ENCODE peak calls at places on chromosomes 13 and 19, in four cellular contexts. P is K562, N is HepG2, W is WTC11. G is an unnamed sample.

GRCh38 chr13:43787998-43788397 is 1.2 kb upstream of the ENOX1 start:
- DNase-seq in P (no peak), N (no peak), W (peak; percentile 20), G (no peak)

GRCh38 chr19:48914181-48914580 is 14.1 kb downstream of the NUCB1 start:
- DNase-seq in P (no peak), N (no peak), W (no peak), G (no peak)

GRCh38 chr13:62193919-62194318 is 778.3 kb upstream of the PCDH20 start:
- DNase-seq in P (no peak), N (no peak), W (no peak), G (no peak)

GRCh38 chr19:16463991-16464575 is 7.7 kb downstream of the EPS15L1 start:
- DNase-seq in P (peak; percentile 64), N (peak; percentile 90), W (no peak), G (no peak)

GRCh38 chr19:47854459-47854858 is 4.6 kb upstream of the TPRX2 start:
- DNase-seq in P (no peak), N (no peak), W (no peak), G (no peak)

GRCh38 chr13:47374741-47375140 is 477.9 kb upstream of the HTR2A start:
- DNase-seq in P (no peak), N (no peak), W (no peak), G (no peak)

GRCh38 chr13:110714798-110715394 is 1.4 kb downstream of the ING1 start:
- DNase-seq in P (no peak), N (peak; percentile 20), W (peak; percentile 49), G (no peak)

GRCh38 chr13:85140192-85140591 is 659.0 kb downstream of the SLITRK6 start:
- DNase-seq in P (no peak), N (no peak), W (no peak), G (no peak)

GRCh38 chr13:69094485-69094884 is 1013.1 kb upstream of the ATXN8OS start:
- DNase-seq in P (no peak), N (no peak), W (no peak), G (no peak)

GRCh38 chr13:31945202-31945978 is 86.2 kb upstream of the FRY start:
- DNase-seq in P (no peak), N (no peak), W (no peak), G (peak; percentile 51)

GRCh38 chr13:42047561-42048322 is 706 bp upstream of the DGKH start:
- DNase-seq in P (peak; percentile 47), N (no peak), W (peak; percentile 57), G (peak; percentile 44)

GRCh38 chr19:49559928-49560327 is 20.4 kb downstream of the NOSIP start:
- DNase-seq in P (no peak), N (no peak), W (no peak), G (no peak)

GRCh38 chr19:34595683-34596082 is 81.3 kb downstream of the SCGB2B2 start:
- DNase-seq in P (no peak), N (no peak), W (no peak), G (no peak)

GRCh38 chr19:45121827-45122345 is 28.9 kb downstream of the PPP1R37 start:
- DNase-seq in P (no peak), N (no peak), W (no peak), G (no peak)

GRCh38 chr19:42324655-42325307 is 654 bp upstream of the MEGF8 start:
- DNase-seq in P (no peak), N (no peak), W (peak; percentile 36), G (no peak)

GRCh38 chr13:111460548-111461444 is 140.4 kb downstream of the TEX29 start:
- DNase-seq in P (no peak), N (peak; percentile 15), W (peak; percentile 56), G (peak; percentile 30)

GRCh38 chr13:93172109-93172508 is 54.5 kb upstream of the GPC6 start:
- DNase-seq in P (no peak), N (peak; percentile 9), W (peak; percentile 16), G (peak; percentile 31)

GRCh38 chr13:99496322-99497142 is 4.7 kb upstream of the TM9SF2 start:
- DNase-seq in P (peak; percentile 34), N (peak; percentile 98), W (no peak), G (no peak)

GRCh38 chr19:31233288-31233687 is 115.9 kb downstream of the TSHZ3 start:
- DNase-seq in P (no peak), N (no peak), W (no peak), G (no peak)

GRCh38 chr13:107025991-107026390 is 458.1 kb upstream of the ARGLU1 start:
- DNase-seq in P (no peak), N (no peak), W (no peak), G (no peak)

GRCh38 chr19:5186293-5187050 is 154.1 kb downstream of the PTPRS start:
- DNase-seq in P (no peak), N (no peak), W (no peak), G (no peak)

GRCh38 chr13:51844862-51845573 is at the start of gene TMEM272:
- DNase-seq in P (peak; percentile 85), N (peak; percentile 43), W (peak; percentile 81), G (peak; percentile 89)

GRCh38 chr19:56084835-56085536 is 36.1 kb downstream of the ZNF787 start:
- DNase-seq in P (no peak), N (no peak), W (no peak), G (no peak)

GRCh38 chr13:70723732-70724131 is 615.5 kb upstream of the KLHL1 start:
- DNase-seq in P (no peak), N (peak; percentile 5), W (no peak), G (peak; percentile 33)

GRCh38 chr13:75771818-75772217 is 135.7 kb downstream of the LMO7 start:
- DNase-seq in P (no peak), N (no peak), W (no peak), G (no peak)

GRCh38 chr13:113474179-113474578 is 16.3 kb downstream of the DCUN1D2 start:
- DNase-seq in P (no peak), N (no peak), W (no peak), G (no peak)

GRCh38 chr13:75788494-75788991 is 152.4 kb downstream of the LMO7 start:
- DNase-seq in P (no peak), N (no peak), W (no peak), G (no peak)

GRCh38 chr13:46150134-46150693 is 31.8 kb downstream of the LCP1 start:
- DNase-seq in P (no peak), N (no peak), W (no peak), G (no peak)

GRCh38 chr13:46149272-46150133 is 32.5 kb downstream of the LCP1 start:
- DNase-seq in P (no peak), N (no peak), W (no peak), G (no peak)

GRCh38 chr13:46145950-46146349 is 36.0 kb downstream of the LCP1 start:
- DNase-seq in P (no peak), N (no peak), W (no peak), G (no peak)

GRCh38 chr13:46143239-46143701 is 38.4 kb upstream of the CPB2 start:
- DNase-seq in P (no peak), N (peak; percentile 99), W (no peak), G (no peak)

GRCh38 chr13:46146898-46147297 is 35.1 kb downstream of the LCP1 start:
- DNase-seq in P (no peak), N (peak; percentile 56), W (peak; percentile 35), G (peak; percentile 28)
- TF ChIP-seq ELF4 in P (no peak), N (no peak), W (no peak), G (no peak)

GRCh38 chr19:40264314-40265054 is 20.7 kb downstream of the AKT2 start:
- DNase-seq in P (no peak), N (no peak), W (no peak), G (no peak)

GRCh38 chr19:40263440-40264313 is 21.5 kb downstream of the AKT2 start:
- DNase-seq in P (no peak), N (no peak), W (no peak), G (no peak)

GRCh38 chr19:40265055-40265762 is 19.9 kb downstream of the AKT2 start:
- DNase-seq in P (no peak), N (no peak), W (no peak), G (no peak)

GRCh38 chr19:40265763-40266099 is 19.4 kb downstream of the AKT2 start:
- DNase-seq in P (no peak), N (no peak), W (no peak), G (no peak)

GRCh38 chr19:40262422-40262821 is 22.7 kb downstream of the AKT2 start:
- DNase-seq in P (no peak), N (no peak), W (no peak), G (no peak)
- TF ChIP-seq ELF4 in P (no peak), N (no peak), W (no peak), G (no peak)

GRCh38 chr13:23279321-23279720 is 98.5 kb downstream of the SGCG start:
- DNase-seq in P (no peak), N (no peak), W (no peak), G (no peak)
- TF ChIP-seq ELF4 in P (no peak), N (no peak), W (no peak), G (no peak)

GRCh38 chr13:109182777-109183465 is 553.5 kb downstream of the MYO16 start:
- DNase-seq in P (no peak), N (no peak), W (no peak), G (no peak)
- TF ChIP-seq ELF4 in P (no peak), N (no peak), W (no peak), G (no peak)